ENCODE peak calls at places on chromosomes 6 and 20, in ten cellular contexts. S is transverse colon, A is prostate gland, T is GM23338, V is breast epithelium, U is sigmoid colon, E is spleen, R is HL-60, G is K562, J is H1. Q is an unnamed sample.

GRCh38 chr20:22977047-22977785 is 57.9 kb upstream of the SSTR4 start:
- DNase-seq in T (no peak), S (no peak), A (peak; percentile 67), R (no peak), J (no peak), U (peak; percentile 69), V (no peak), G (no peak), E (no peak), Q (no peak)

GRCh38 chr6:77926198-77926752 is 273.4 kb downstream of the MEI4 start:
- DNase-seq in U (no peak), V (no peak), E (no peak), J (no peak), R (no peak), S (no peak), G (no peak), T (peak; percentile 67), A (no peak), Q (no peak)

GRCh38 chr6:166615059-166615770 is 11.8 kb downstream of the RPS6KA2 start:
- DNase-seq in J (no peak), T (no peak), V (no peak), R (no peak), A (no peak), U (no peak), S (no peak), E (no peak), G (no peak), Q (no peak)

GRCh38 chr6:121647905-121648304 is 212.5 kb downstream of the GJA1 start:
- DNase-seq in J (no peak), A (no peak), E (no peak), T (no peak), S (no peak), R (no peak), G (no peak), V (no peak), U (no peak), Q (no peak)

GRCh38 chr20:821083-822065 is 12.1 kb upstream of the FAM110A start:
- DNase-seq in E (no peak), R (no peak), V (no peak), A (no peak), S (no peak), G (no peak), J (no peak), U (no peak), T (no peak), Q (no peak)

GRCh38 chr20:8355453-8355852 is 223.4 kb downstream of the PLCB1 start:
- DNase-seq in U (no peak), A (no peak), V (no peak), T (no peak), E (no peak), J (no peak), S (no peak), R (no peak), G (no peak), Q (no peak)

GRCh38 chr6:154923199-154923869 is 71.8 kb upstream of the TIAM2 start:
- DNase-seq in S (no peak), G (no peak), E (no peak), V (no peak), R (no peak), A (no peak), T (peak; percentile 67), U (no peak), J (no peak), Q (no peak)

GRCh38 chr20:11193241-11193640 is 519.4 kb upstream of the JAG1 start:
- DNase-seq in G (no peak), R (no peak), S (no peak), T (no peak), J (no peak), E (no peak), V (no peak), A (no peak), U (no peak), Q (no peak)

GRCh38 chr6:23002044-23002619 is 432.8 kb downstream of the HDGFL1 start:
- DNase-seq in E (no peak), G (no peak), U (no peak), R (no peak), S (no peak), V (no peak), T (peak; percentile 68), A (no peak), J (no peak), Q (no peak)

GRCh38 chr6:22838346-22838745 is 269.0 kb downstream of the HDGFL1 start:
- DNase-seq in E (no peak), V (no peak), S (no peak), J (no peak), G (no peak), A (no peak), T (peak; percentile 44), R (no peak), U (no peak), Q (no peak)

GRCh38 chr6:17280552-17281090 is 540 bp upstream of the RBM24 start:
- DNase-seq in T (peak; percentile 74), S (peak; percentile 38), G (no peak), J (peak; percentile 76), U (peak; percentile 77), R (no peak), E (peak; percentile 74), A (no peak), V (no peak), Q (peak; percentile 30)

GRCh38 chr20:47051936-47052566 is 157.4 kb downstream of the EYA2 start:
- DNase-seq in T (no peak), R (no peak), V (no peak), J (no peak), G (no peak), A (no peak), S (no peak), U (no peak), E (no peak), Q (no peak)

GRCh38 chr6:158165919-158166416 is 2.1 kb downstream of the SERAC1 start:
- DNase-seq in A (no peak), E (no peak), T (no peak), R (no peak), J (no peak), S (no peak), V (no peak), U (no peak), G (no peak), Q (no peak)

GRCh38 chr6:143176090-143177021 is 115.7 kb downstream of the AIG1 start:
- DNase-seq in E (no peak), R (no peak), U (no peak), A (no peak), J (peak; percentile 69), G (no peak), V (no peak), T (peak; percentile 45), S (no peak), Q (no peak)

GRCh38 chr6:19399406-19399805 is 437.8 kb upstream of the ID4 start:
- DNase-seq in T (no peak), G (no peak), R (no peak), V (no peak), A (no peak), U (peak; percentile 65), E (no peak), S (no peak), J (no peak), Q (no peak)

GRCh38 chr6:157143171-157143884 is 180.0 kb downstream of the TMEM242 start:
- DNase-seq in T (no peak), J (no peak), R (no peak), V (no peak), U (no peak), A (no peak), S (no peak), G (no peak), E (no peak), Q (no peak)

GRCh38 chr20:7503501-7503900 is 436.8 kb downstream of the HAO1 start:
- DNase-seq in E (no peak), U (no peak), R (no peak), T (no peak), J (no peak), G (no peak), A (no peak), S (no peak), V (no peak), Q (no peak)

GRCh38 chr6:49551866-49552129 is 1.3 kb downstream of the C6orf141 start:
- DNase-seq in E (no peak), R (no peak), T (no peak), A (no peak), S (no peak), J (no peak), V (no peak), U (no peak), G (no peak), Q (no peak)

GRCh38 chr6:49550413-49551125 is at the start of gene C6orf141:
- DNase-seq in E (no peak), R (no peak), G (no peak), J (peak; percentile 81), V (peak; percentile 63), A (no peak), S (peak; percentile 76), U (no peak), T (peak; percentile 88), Q (peak; percentile 31)

GRCh38 chr6:49551126-49551865 is 828 bp downstream of the C6orf141 start:
- DNase-seq in V (no peak), R (no peak), U (no peak), E (no peak), A (no peak), J (peak; percentile 73), T (peak; percentile 77), S (peak; percentile 25), G (no peak), Q (no peak)

GRCh38 chr6:49548613-49549304 is 1.7 kb upstream of the C6orf141 start:
- DNase-seq in U (no peak), J (no peak), V (no peak), S (no peak), T (peak; percentile 52), E (no peak), A (no peak), R (no peak), G (no peak), Q (no peak)

GRCh38 chr6:49549691-49550412 is 616 bp upstream of the C6orf141 start:
- DNase-seq in G (no peak), U (no peak), S (no peak), T (peak; percentile 52), V (no peak), A (no peak), R (no peak), E (no peak), J (no peak), Q (no peak)
- H3K4me3 ChIP-seq in G (no peak overlapping the region), U (no peak overlapping the region), S (peak overlapping the region; percentile 58), T (peak overlapping the region; percentile 74), V (peak overlapping the region; percentile 55), A (peak overlapping the region; percentile 28), R (no peak overlapping the region), E (no peak overlapping the region), J (peak overlapping the region; percentile 71), Q (peak overlapping the region; percentile 42)

GRCh38 chr6:112251170-112251945 is 3.0 kb downstream of the LAMA4 start:
- DNase-seq in G (no peak), V (no peak), T (no peak), R (no peak), E (no peak), A (no peak), J (no peak), S (peak; percentile 36), U (peak; percentile 92), Q (no peak)
- TF ChIP-seq POLR2AphosphoS5 in G (no peak), V (no peak), T (no peak), R (no peak), E (no peak), A (no peak), J (no peak), S (peak; percentile 3), U (no peak), Q (no peak)

GRCh38 chr20:49397525-49397924 is 84.9 kb downstream of the KCNB1 start:
- DNase-seq in E (no peak), G (no peak), J (no peak), R (no peak), V (no peak), T (no peak), S (no peak), A (no peak), U (no peak), Q (no peak)
- H3K4me3 ChIP-seq in E (no peak overlapping the region), G (no peak overlapping the region), J (no peak overlapping the region), R (no peak overlapping the region), V (no peak overlapping the region), T (no peak overlapping the region), S (no peak overlapping the region), A (no peak overlapping the region), U (no peak overlapping the region), Q (no peak overlapping the region)

GRCh38 chr6:44489912-44490604 is 102.6 kb downstream of the CDC5L start:
- DNase-seq in J (no peak), A (peak; percentile 87), V (no peak), U (no peak), R (no peak), G (no peak), T (no peak), E (no peak), S (no peak), Q (no peak)
- TF ChIP-seq POLR2AphosphoS5 in J (no peak), A (peak; percentile 97), V (peak; percentile 21), U (peak; percentile 71), R (no peak), G (no peak), T (no peak), E (no peak), S (peak; percentile 45), Q (peak; percentile 16)

Q was measured in stomach.